ENCODE peak calls at places on chromosomes 5 and 9, in seven cellular contexts. C is pons; L is tibial artery; O is activated CD4-positive, alpha-beta T cell treated with anti-CD3 and anti-CD28 coated beads, Interleukin-2, amount 10 ng/mL, durations not matched to agents 7 days and 5 days; Z is mucosa of descending colon; E is HCT116; R is RPMI7951. D is an unnamed sample.
A peak's percentile ranks its signal among the peaks of the same experiment; 100 is the strongest.

GRCh38 chr9:114745108-114745848 is 60.6 kb downstream of the TNFSF15 start:
- DNase-seq in C (peak; percentile 77), L (no peak), O (no peak), Z (no peak), E (no peak), R (peak; percentile 40), D (peak; percentile 50)

GRCh38 chr9:107667700-107668099 is 178.1 kb upstream of the KLF4 start:
- DNase-seq in C (no peak), L (no peak), O (no peak), Z (no peak), E (no peak), R (no peak), D (no peak)

GRCh38 chr9:107588393-107588792 is 98.8 kb upstream of the KLF4 start:
- DNase-seq in C (no peak), L (peak; percentile 23), O (no peak), Z (no peak), E (no peak), R (no peak), D (no peak)

GRCh38 chr5:31329722-31330121 is 136.2 kb downstream of the CDH6 start:
- DNase-seq in C (no peak), L (no peak), O (no peak), Z (no peak), E (no peak), R (no peak), D (no peak)

GRCh38 chr9:135515083-135515511 is 6.1 kb upstream of the LCN1 start:
- DNase-seq in C (no peak), L (peak; percentile 60), O (no peak), Z (no peak), E (no peak), R (no peak), D (no peak)

GRCh38 chr5:171639966-171640365 is 145.7 kb upstream of the SMIM23 start:
- DNase-seq in C (no peak), L (no peak), O (no peak), Z (no peak), E (no peak), R (no peak), D (no peak)

GRCh38 chr5:166330061-166330460 is 1961.4 kb upstream of the WWC1 start:
- DNase-seq in C (no peak), L (no peak), O (no peak), Z (no peak), E (no peak), R (no peak), D (no peak)

GRCh38 chr9:37417252-37417803 is 5.2 kb upstream of the GRHPR start:
- DNase-seq in C (no peak), L (no peak), O (no peak), Z (no peak), E (no peak), R (no peak), D (no peak)

GRCh38 chr5:81679885-81680284 is 71.0 kb downstream of the SSBP2 start:
- DNase-seq in C (no peak), L (no peak), O (no peak), Z (peak; percentile 7), E (no peak), R (no peak), D (no peak)

GRCh38 chr9:17003576-17004240 is 131.1 kb upstream of the CNTLN start:
- DNase-seq in C (no peak), L (no peak), O (no peak), Z (no peak), E (no peak), R (peak; percentile 18), D (peak; percentile 71)

D was measured in AG20443.